ENCODE peak calls at places on chromosomes 3 and 15, in eight cellular contexts. J, M, Q, L, G, S, W and E are unnamed samples.

GRCh38 chr3:197258168-197258755 is 40.1 kb downstream of the DLG1 start:
- DNase-seq in Q (no peak), J (no peak), G (no peak), S (no peak), L (no peak), W (no peak), M (no peak), E (no peak)

GRCh38 chr3:188559069-188559410 is 405.1 kb downstream of the LPP start:
- DNase-seq in G (no peak), L (no peak), Q (no peak), W (no peak), S (peak; percentile 3), M (no peak), J (no peak), E (no peak)

GRCh38 chr15:72358532-72359180 is 17.2 kb downstream of the HEXA start:
- DNase-seq in Q (no peak), S (peak; percentile 61), L (peak; percentile 65), W (no peak), J (no peak), G (peak; percentile 47), M (no peak), E (peak; percentile 86)

GRCh38 chr3:14042680-14043079 is 82.0 kb downstream of the CHCHD4 start:
- DNase-seq in M (no peak), J (no peak), Q (no peak), S (peak; percentile 20), G (no peak), W (no peak), L (no peak), E (no peak)

GRCh38 chr3:46670000-46670890 is 23.2 kb downstream of the ALS2CL start:
- DNase-seq in S (no peak), G (no peak), Q (no peak), J (no peak), M (no peak), W (no peak), L (peak; percentile 6), E (no peak)

GRCh38 chr15:67715166-67715565 is 110.1 kb upstream of the SKOR1 start:
- DNase-seq in G (no peak), S (no peak), W (peak; percentile 10), M (no peak), J (no peak), Q (no peak), L (no peak), E (no peak)

GRCh38 chr15:92667291-92667904 is 11.8 kb upstream of the FAM174B start:
- DNase-seq in L (no peak), S (no peak), G (no peak), M (peak; percentile 58), J (no peak), W (no peak), Q (peak; percentile 19), E (no peak)

GRCh38 chr3:125512135-125512920 is 7.7 kb downstream of the SNX4 start:
- DNase-seq in M (no peak), J (no peak), L (no peak), S (peak; percentile 88), W (no peak), Q (no peak), G (peak; percentile 0), E (peak; percentile 58)

GRCh38 chr3:52053307-52054304 is 2.8 kb downstream of the DUSP7 start:
- DNase-seq in J (peak; percentile 65), S (no peak), G (no peak), M (peak; percentile 60), Q (no peak), W (no peak), L (peak; percentile 54), E (peak; percentile 97)

GRCh38 chr3:128452120-128452519 is 14.6 kb downstream of the DNAJB8 start:
- DNase-seq in G (no peak), J (no peak), S (no peak), W (no peak), L (no peak), Q (no peak), M (no peak), E (no peak)

GRCh38 chr3:7487763-7488162 is 626.8 kb downstream of the GRM7 start:
- DNase-seq in J (no peak), S (no peak), M (no peak), L (no peak), W (no peak), Q (no peak), G (no peak), E (no peak)

GRCh38 chr15:53910852-53911251 is 67.4 kb upstream of the UNC13C start:
- DNase-seq in Q (no peak), G (no peak), J (no peak), L (no peak), W (no peak), S (no peak), M (no peak), E (no peak)

GRCh38 chr3:161939919-161940693 is 443.5 kb downstream of the OTOL1 start:
- DNase-seq in M (no peak), S (no peak), Q (no peak), J (no peak), W (no peak), L (no peak), G (no peak), E (no peak)

GRCh38 chr3:36650271-36650671 is 114.1 kb downstream of the DCLK3 start:
- DNase-seq in W (no peak), Q (no peak), G (no peak), M (no peak), J (no peak), S (peak; percentile 67), L (no peak), E (no peak)